ENCODE peak calls at places on chromosomes 12 and 14, in seven cellular contexts. E is esophagus squamous epithelium, U is adrenal gland, J is left ventricle myocardium inferior, A is hepatocyte, S is uterus, T is psoas muscle. C is an unnamed sample. For H3K4me1, the result is how much of the 10 kb centered on the place peaks cover.

GRCh38 chr14:90409209-90409730 is 12.4 kb downstream of the CALM1 start:
- DNase-seq in U (peak), T (peak), S (peak), A (peak), J (peak), E (no peak), C (no peak)

GRCh38 chr12:112527501-112527900 is 108.8 kb downstream of the PTPN11 start:
- DNase-seq in E (no peak), U (no peak), T (no peak), A (no peak), J (no peak), S (no peak), C (no peak)

GRCh38 chr14:61444215-61444768 is 122.9 kb downstream of the PRKCH start:
- DNase-seq in S (no peak), U (no peak), A (no peak), E (no peak), T (no peak), J (no peak), C (peak)

GRCh38 chr12:50174971-50175715 is 8.0 kb upstream of the CERS5 start:
- DNase-seq in S (no peak), A (peak), U (peak), J (no peak), T (no peak), E (no peak), C (peak)

GRCh38 chr14:76957224-76957881 is 71.2 kb downstream of the IRF2BPL start:
- DNase-seq in S (no peak), E (no peak), U (no peak), T (no peak), A (no peak), J (no peak), C (no peak)

GRCh38 chr14:100067971-100068959 is 3.0 kb downstream of the EVL start:
- DNase-seq in T (peak), E (peak), A (no peak), U (peak), S (no peak), J (peak), C (peak)

GRCh38 chr12:121724930-121725329 is 12.4 kb downstream of the TMEM120B start:
- DNase-seq in J (no peak), E (no peak), T (no peak), S (no peak), U (no peak), A (no peak), C (no peak)

GRCh38 chr12:24360057-24360456 is 410.6 kb upstream of the SOX5 start:
- DNase-seq in U (no peak), A (no peak), J (no peak), E (no peak), S (no peak), T (no peak), C (no peak)

GRCh38 chr14:96380735-96381134 is 11.2 kb upstream of the AK7 start:
- DNase-seq in S (no peak), T (no peak), E (no peak), J (no peak), A (no peak), U (no peak), C (no peak)

GRCh38 chr14:68686212-68686478 is 106.7 kb downstream of the ZFP36L1 start:
- DNase-seq in J (no peak), S (no peak), A (no peak), T (no peak), E (no peak), U (no peak), C (no peak)
- H3K27ac ChIP-seq in J (no peak), S (peak), A (peak), T (no peak), E (peak), U (no peak), C (no peak)

GRCh38 chr14:74444866-74445265 is 18.9 kb upstream of the SYNDIG1L start:
- DNase-seq in S (no peak), T (no peak), U (no peak), A (no peak), J (no peak), E (no peak), C (no peak)
- TF ChIP-seq CTCF in S (no peak), T (no peak), U (no peak), A (no peak), J (no peak), E (no peak), C (no peak)

DNA sequence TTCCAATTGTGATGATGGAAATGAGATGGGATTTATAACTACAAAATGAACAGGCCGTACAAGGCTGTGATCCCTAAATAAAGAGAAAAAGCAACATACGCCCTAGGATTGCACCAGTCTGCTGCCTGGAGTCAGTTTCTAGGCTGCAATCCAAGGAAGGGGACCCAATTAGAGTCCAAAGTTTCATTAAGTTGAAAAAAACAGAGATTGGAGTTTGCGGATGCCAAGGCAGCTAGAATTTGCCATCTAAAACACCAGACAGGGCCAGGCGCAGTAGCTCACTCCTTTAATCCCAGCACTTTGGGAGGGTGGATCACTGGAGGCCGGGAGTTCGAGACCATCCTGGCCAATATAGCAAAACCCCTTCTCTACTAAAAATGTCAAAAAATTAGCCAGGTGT is 661.0 kb downstream of the RPS29 start:
- DNase-seq in A (no peak), J (no peak), U (no peak), T (no peak), E (no peak), S (no peak), C (no peak)
- H3K4me1 ChIP-seq in A (under half), J (under half), U (under half), T (under half), E (under half), S (under half), C (under half)

GRCh38 chr12:124030008-124030407 is 57.0 kb downstream of the ZNF664 start:
- DNase-seq in T (no peak), J (no peak), E (no peak), S (peak), A (no peak), U (no peak), C (no peak)
- H3K27ac ChIP-seq in T (no peak), J (peak), E (no peak), S (peak), A (peak), U (no peak), C (no peak)

C was measured in lung.